ENCODE peak calls at places on chromosomes 7 and 10, in six cellular contexts. A is lower lobe of right lung; F is stimulated activated effector memory CD8-positive, alpha-beta T cell treated with anti-CD3 and anti-CD28 coated beads, Interleukin-12 subunit alpha, Interleukin-12 subunit beta, amount 100 ng/mL, for 72 hours; B is PC-9; S is hippocampal formation; V is activated CD8-positive, alpha-beta memory T cell treated with anti-CD3 and anti-CD28 coated beads for 1 hour. R is an unnamed sample.

GRCh38 chr7:116510795-116511194 is 11.3 kb downstream of the CAV2 start:
- DNase-seq in A (no peak), F (no peak), B (no peak), S (no peak), V (no peak), R (no peak)

GRCh38 chr7:101245147-101245668 is 327 bp upstream of the FIS1 start:
- DNase-seq in A (no peak), F (no peak), B (no peak), S (no peak), V (no peak), R (no peak)

GRCh38 chr7:73342645-73343044 is 14.7 kb downstream of the FKBP6 start:
- DNase-seq in A (no peak), F (no peak), B (no peak), S (peak), V (no peak), R (peak)

GRCh38 chr7:5396542-5396941 is 27.1 kb downstream of the TNRC18 start:
- DNase-seq in A (peak), F (peak), B (peak), S (no peak), V (peak), R (peak)

GRCh38 chr7:35185908-35186731 is 67.8 kb downstream of the TBX20 start:
- DNase-seq in A (no peak), F (no peak), B (peak), S (peak), V (no peak), R (peak)

GRCh38 chr7:41164440-41164839 is 538.5 kb downstream of the INHBA start:
- DNase-seq in A (no peak), F (no peak), B (no peak), S (no peak), V (no peak), R (no peak)

GRCh38 chr7:128074336-128074735 is 43.1 kb upstream of the LRRC4 start:
- DNase-seq in A (no peak), F (no peak), B (no peak), S (no peak), V (no peak), R (no peak)

GRCh38 chr10:35194906-35195305 is 68.3 kb downstream of the CREM start:
- DNase-seq in A (no peak), F (no peak), B (no peak), S (no peak), V (no peak), R (peak)

GRCh38 chr7:12074889-12075288 is 136.2 kb upstream of the TMEM106B start:
- DNase-seq in A (no peak), F (no peak), B (no peak), S (no peak), V (no peak), R (no peak)

GRCh38 chr10:20614911-20615310 is 282.2 kb downstream of the NEBL start:
- DNase-seq in A (no peak), F (no peak), B (no peak), S (no peak), V (no peak), R (no peak)